ENCODE peak calls at places on chromosomes 3 and 15, in four cellular contexts. D, E, N and O are unnamed samples.

GRCh38 chr15:71748327-71748726 is 62.0 kb upstream of the NR2E3 start:
- DNase-seq in D (no peak), N (peak; percentile 83), E (no peak), O (no peak)

GRCh38 chr3:138396752-138397410 is 37.5 kb upstream of the ESYT3 start:
- DNase-seq in D (no peak), N (no peak), E (no peak), O (peak; percentile 20)

GRCh38 chr3:46710229-46710628 is 7.4 kb downstream of the PRSS50 start:
- DNase-seq in E (no peak), N (no peak), D (no peak), O (no peak)

GRCh38 chr15:90173372-90173771 is 27.8 kb upstream of the SEMA4B start:
- DNase-seq in N (peak; percentile 14), E (no peak), D (no peak), O (no peak)

GRCh38 chr3:52833202-52833601 is 1.6 kb downstream of the MUSTN1 start:
- DNase-seq in E (no peak), N (no peak), D (no peak), O (no peak)

GRCh38 chr15:70703483-70703882 is 59.9 kb downstream of the UACA start:
- DNase-seq in E (no peak), N (no peak), D (no peak), O (no peak)

GRCh38 chr15:47711654-47712053 is 5.7 kb upstream of the SEMA6D start:
- DNase-seq in N (peak; percentile 53), E (no peak), D (peak; percentile 46), O (no peak)

GRCh38 chr15:57364282-57365007 is 11.9 kb upstream of the CGNL1 start:
- DNase-seq in D (no peak), E (no peak), N (peak; percentile 52), O (no peak)

GRCh38 chr3:175005193-175005592 is 146.1 kb downstream of the NAALADL2 start:
- DNase-seq in E (no peak), D (peak; percentile 20), N (no peak), O (no peak)

GRCh38 chr15:26082833-26083174 is 219.7 kb upstream of the ATP10A start:
- DNase-seq in D (no peak), N (no peak), E (peak; percentile 30), O (no peak)

GRCh38 chr15:65323071-65323511 is 18.6 kb downstream of the RNU5B-1 start:
- DNase-seq in D (no peak), N (peak; percentile 100), E (no peak), O (peak; percentile 86)